ENCODE peak calls at places on chromosomes 6 and 20, in four cellular contexts. One of them, this sample, is unnamed.

GRCh38 chr6:52407467-52407866 is 12.7 kb upstream of the EFHC1 start:
- DNase-seq in GM12891: no peak
- DNase-seq in HL-60: peak; percentile 42
- DNase-seq in GM12878: no peak
- DNase-seq in this sample: peak; percentile 31

GRCh38 chr6:127570739-127571389 is 6.1 kb upstream of the C6orf58 start:
- DNase-seq in GM12891: no peak
- DNase-seq in HL-60: no peak
- DNase-seq in GM12878: no peak
- DNase-seq in this sample: no peak

GRCh38 chr6:117482240-117483003 is at the start of gene DCBLD1:
- DNase-seq in GM12891: peak; percentile 68
- DNase-seq in HL-60: peak; percentile 66
- DNase-seq in GM12878: no peak
- DNase-seq in this sample: peak; percentile 92

GRCh38 chr6:166009385-166010031 is 158.1 kb downstream of the TBXT start:
- DNase-seq in GM12891: no peak
- DNase-seq in HL-60: no peak
- DNase-seq in GM12878: no peak
- DNase-seq in this sample: no peak

GRCh38 chr6:170459451-170459850 is 93.7 kb downstream of the PSMB1 start:
- DNase-seq in GM12891: peak; percentile 54
- DNase-seq in HL-60: no peak
- DNase-seq in GM12878: peak; percentile 23
- DNase-seq in this sample: no peak

GRCh38 chr6:42704251-42704936 is 18.0 kb downstream of the PRPH2 start:
- DNase-seq in GM12891: no peak
- DNase-seq in HL-60: no peak
- DNase-seq in GM12878: no peak
- DNase-seq in this sample: no peak

GRCh38 chr6:144305985-144306384 is 20.9 kb downstream of the UTRN start:
- DNase-seq in GM12891: no peak
- DNase-seq in HL-60: no peak
- DNase-seq in GM12878: peak; percentile 30
- DNase-seq in this sample: no peak

GRCh38 chr6:138987299-138987642 is 782 bp downstream of the REPS1 start:
- DNase-seq in GM12891: no peak
- DNase-seq in HL-60: no peak
- DNase-seq in GM12878: no peak
- DNase-seq in this sample: no peak

GRCh38 chr6:56764081-56764566 is 121.4 kb upstream of the DST start:
- DNase-seq in GM12891: no peak
- DNase-seq in HL-60: peak; percentile 45
- DNase-seq in GM12878: peak; percentile 84
- DNase-seq in this sample: peak; percentile 7

GRCh38 chr6:1507251-1507650 is 102.5 kb upstream of the FOXC1 start:
- DNase-seq in GM12891: no peak
- DNase-seq in HL-60: no peak
- DNase-seq in GM12878: no peak
- DNase-seq in this sample: no peak

GRCh38 chr6:38638941-38639497 is 710 bp downstream of the BTBD9 start:
- DNase-seq in GM12891: peak; percentile 10
- DNase-seq in HL-60: peak; percentile 10
- DNase-seq in GM12878: no peak
- DNase-seq in this sample: no peak

GRCh38 chr6:106510090-106510970 is 119.0 kb downstream of the RTN4IP1 start:
- DNase-seq in GM12891: peak; percentile 44
- DNase-seq in HL-60: peak; percentile 95
- DNase-seq in GM12878: no peak
- DNase-seq in this sample: no peak

GRCh38 chr6:16182428-16182827 is 53.5 kb downstream of the MYLIP start:
- DNase-seq in GM12891: no peak
- DNase-seq in HL-60: no peak
- DNase-seq in GM12878: no peak
- DNase-seq in this sample: no peak

GRCh38 chr20:33732166-33732970 is 572 bp downstream of the ZNF341 start:
- DNase-seq in GM12891: peak; percentile 32
- DNase-seq in HL-60: peak; percentile 91
- DNase-seq in GM12878: peak; percentile 32
- DNase-seq in this sample: peak; percentile 92

GRCh38 chr6:66145867-66146266 is 438.8 kb upstream of the EYS start:
- DNase-seq in GM12891: no peak
- DNase-seq in HL-60: no peak
- DNase-seq in GM12878: no peak
- DNase-seq in this sample: no peak

GRCh38 chr20:64237316-64237715 is 18.2 kb upstream of the PCMTD2 start:
- DNase-seq in GM12891: no peak
- DNase-seq in HL-60: no peak
- DNase-seq in GM12878: no peak
- DNase-seq in this sample: no peak

GRCh38 chr6:56363796-56364195 is 116.4 kb upstream of the COL21A1 start:
- DNase-seq in GM12891: no peak
- DNase-seq in HL-60: no peak
- DNase-seq in GM12878: no peak
- DNase-seq in this sample: no peak

GRCh38 chr6:133591330-133591729 is 297.6 kb upstream of the TCF21 start:
- DNase-seq in GM12891: no peak
- DNase-seq in HL-60: no peak
- DNase-seq in GM12878: no peak
- DNase-seq in this sample: no peak

GRCh38 chr6:108432792-108433191 is 127.9 kb upstream of the FOXO3 start:
- DNase-seq in GM12891: no peak
- DNase-seq in HL-60: no peak
- DNase-seq in GM12878: no peak
- DNase-seq in this sample: no peak

GRCh38 chr20:37944456-37944981 is 41.6 kb downstream of the VSTM2L start:
- DNase-seq in GM12891: no peak
- DNase-seq in HL-60: no peak
- DNase-seq in GM12878: no peak
- DNase-seq in this sample: no peak

GRCh38 chr6:1670711-1671462 is 61.2 kb downstream of the FOXC1 start:
- DNase-seq in GM12891: no peak
- DNase-seq in HL-60: no peak
- DNase-seq in GM12878: peak; percentile 31
- DNase-seq in this sample: no peak

GRCh38 chr6:104325341-104326172 is 534.2 kb downstream of the HACE1 start:
- DNase-seq in GM12891: no peak
- DNase-seq in HL-60: no peak
- DNase-seq in GM12878: no peak
- DNase-seq in this sample: peak; percentile 13

GRCh38 chr20:5212897-5213296 is 86.1 kb downstream of the CDS2 start:
- DNase-seq in GM12891: no peak
- DNase-seq in HL-60: no peak
- DNase-seq in GM12878: no peak
- DNase-seq in this sample: no peak

GRCh38 chr20:19265646-19266374 is 53.4 kb downstream of the SLC24A3 start:
- DNase-seq in GM12891: no peak
- DNase-seq in HL-60: no peak
- DNase-seq in GM12878: no peak
- DNase-seq in this sample: peak; percentile 5

GRCh38 chr6:106574729-106575458 is 54.4 kb downstream of the RTN4IP1 start:
- DNase-seq in GM12891: no peak
- DNase-seq in HL-60: no peak
- DNase-seq in GM12878: no peak
- DNase-seq in this sample: peak; percentile 4

GRCh38 chr6:1103945-1104623 is 207.8 kb upstream of the FOXQ1 start:
- DNase-seq in GM12891: no peak
- DNase-seq in HL-60: no peak
- DNase-seq in GM12878: no peak
- DNase-seq in this sample: no peak

GRCh38 chr6:159043236-159043635 is 1.6 kb downstream of the TAGAP start:
- DNase-seq in GM12891: no peak
- DNase-seq in HL-60: no peak
- DNase-seq in GM12878: no peak
- DNase-seq in this sample: no peak

GRCh38 chr20:23023621-23024187 is 11.4 kb upstream of the SSTR4 start:
- DNase-seq in GM12891: no peak
- DNase-seq in HL-60: peak; percentile 25
- DNase-seq in GM12878: no peak
- DNase-seq in this sample: no peak

GRCh38 chr6:105681061-105681460 is 278.2 kb upstream of the PREP start:
- DNase-seq in GM12891: no peak
- DNase-seq in HL-60: no peak
- DNase-seq in GM12878: no peak
- DNase-seq in this sample: no peak

GRCh38 chr6:35146453-35146852 is 5.3 kb upstream of the TCP11 start:
- DNase-seq in GM12891: no peak
- DNase-seq in HL-60: peak; percentile 30
- DNase-seq in GM12878: no peak
- DNase-seq in this sample: peak; percentile 28

GRCh38 chr6:109966299-109966698 is 11.8 kb upstream of the GPR6 start:
- DNase-seq in GM12891: no peak
- DNase-seq in HL-60: no peak
- DNase-seq in GM12878: no peak
- DNase-seq in this sample: no peak

GRCh38 chr6:72406517-72406916 is 215.3 kb upstream of the KCNQ5 start:
- DNase-seq in GM12891: no peak
- DNase-seq in HL-60: no peak
- DNase-seq in GM12878: no peak
- DNase-seq in this sample: no peak

GRCh38 chr6:70274338-70274737 is 28.5 kb downstream of the COL9A1 start:
- DNase-seq in GM12891: no peak
- DNase-seq in HL-60: no peak
- DNase-seq in GM12878: no peak
- DNase-seq in this sample: no peak

GRCh38 chr20:13158339-13158738 is 62.7 kb upstream of the ISM1 start:
- DNase-seq in GM12891: no peak
- DNase-seq in HL-60: no peak
- DNase-seq in GM12878: no peak
- DNase-seq in this sample: no peak

DNA sequence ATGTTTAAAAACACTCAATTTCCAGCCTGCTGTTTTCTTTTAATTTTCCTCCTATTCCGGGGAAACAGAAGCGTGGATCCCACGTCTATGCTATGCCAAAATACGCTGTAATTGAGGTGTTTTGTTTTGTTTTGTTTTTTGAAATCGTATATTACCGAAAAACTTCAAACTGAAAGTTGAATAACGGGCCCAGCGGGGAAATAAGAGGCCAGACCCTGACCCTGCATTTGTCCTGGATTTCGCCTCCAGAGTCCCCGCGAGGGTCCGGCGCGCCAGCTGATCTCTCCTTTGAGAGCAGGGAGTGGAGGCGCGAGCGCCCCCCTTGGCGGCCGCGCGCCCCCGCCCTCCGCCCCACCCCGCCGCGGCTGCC is 335 bp upstream of the BMP2 start:
- DNase-seq in GM12891: no peak
- DNase-seq in HL-60: no peak
- DNase-seq in GM12878: no peak
- DNase-seq in this sample: no peak
- TF ChIP-seq SPI1 in GM12891: no peak
- TF ChIP-seq SPI1 in HL-60: no peak
- TF ChIP-seq SPI1 in GM12878: no peak
- TF ChIP-seq SPI1 in this sample: no peak

DNA sequence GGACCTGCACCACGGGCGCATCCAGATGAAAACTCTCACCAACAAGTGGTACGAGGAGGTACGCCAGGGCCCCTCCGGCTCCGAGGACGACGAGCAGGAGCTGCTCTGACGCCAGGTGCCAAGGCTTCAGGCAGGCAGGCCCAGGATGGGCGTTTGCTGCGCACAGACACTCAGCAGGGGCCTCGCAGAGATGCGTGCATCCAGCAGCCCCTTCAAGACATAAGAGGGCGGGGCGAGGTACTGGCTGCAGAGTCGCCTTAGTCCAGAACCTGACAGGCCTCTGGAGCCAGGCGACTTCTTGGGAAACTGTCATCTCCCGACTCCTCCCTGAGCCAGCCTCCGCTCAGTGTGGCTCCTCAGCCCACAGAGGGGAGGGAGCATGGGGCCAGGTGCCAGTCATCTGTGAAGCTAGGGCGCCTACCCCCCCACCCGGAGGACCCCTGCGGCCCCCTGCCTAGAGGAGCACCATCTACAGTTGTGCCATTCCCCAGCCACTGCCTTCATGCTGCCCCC is 27.4 kb downstream of the SPATA2 start:
- DNase-seq in GM12891: no peak
- DNase-seq in HL-60: no peak
- DNase-seq in GM12878: no peak
- DNase-seq in this sample: no peak
- TF ChIP-seq SPI1 in GM12891: no peak
- TF ChIP-seq SPI1 in HL-60: no peak
- TF ChIP-seq SPI1 in GM12878: no peak
- TF ChIP-seq SPI1 in this sample: no peak

GRCh38 chr6:6657085-6657819 is 68.7 kb downstream of the LY86 start:
- DNase-seq in GM12891: no peak
- DNase-seq in HL-60: no peak
- DNase-seq in GM12878: no peak
- DNase-seq in this sample: no peak
- TF ChIP-seq SPI1 in GM12891: no peak
- TF ChIP-seq SPI1 in HL-60: no peak
- TF ChIP-seq SPI1 in GM12878: no peak
- TF ChIP-seq SPI1 in this sample: no peak

GRCh38 chr6:75409286-75409685 is 84.3 kb downstream of the FILIP1 start:
- DNase-seq in GM12891: no peak
- DNase-seq in HL-60: no peak
- DNase-seq in GM12878: no peak
- DNase-seq in this sample: no peak
- TF ChIP-seq SPI1 in GM12891: no peak
- TF ChIP-seq SPI1 in HL-60: no peak
- TF ChIP-seq SPI1 in GM12878: no peak
- TF ChIP-seq SPI1 in this sample: no peak

GRCh38 chr6:7721654-7722053 is 4.2 kb upstream of the BMP6 start:
- DNase-seq in GM12891: no peak
- DNase-seq in HL-60: no peak
- DNase-seq in GM12878: no peak
- DNase-seq in this sample: no peak
- TF ChIP-seq SPI1 in GM12891: no peak
- TF ChIP-seq SPI1 in HL-60: no peak
- TF ChIP-seq SPI1 in GM12878: no peak
- TF ChIP-seq SPI1 in this sample: no peak

DNA sequence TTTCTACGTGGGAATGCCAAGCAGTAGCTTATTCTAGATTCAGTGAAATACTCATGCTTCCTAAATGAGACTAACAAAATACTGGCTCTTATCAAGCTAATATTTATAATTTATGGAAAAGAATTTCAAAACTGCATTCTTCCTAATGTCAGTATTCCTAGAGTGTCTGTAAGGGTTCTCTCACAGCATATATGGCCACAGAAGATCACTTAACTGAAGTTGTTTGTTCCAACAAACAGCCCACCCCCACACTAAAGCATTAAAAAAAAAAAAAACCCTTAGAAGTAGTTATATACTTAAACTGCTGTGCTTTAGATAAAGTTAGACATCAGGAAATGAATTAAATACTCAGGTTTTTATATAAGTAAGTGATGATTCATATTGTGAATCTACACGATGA is 247.7 kb upstream of the HSF2 start:
- DNase-seq in GM12891: no peak
- DNase-seq in HL-60: no peak
- DNase-seq in GM12878: no peak
- DNase-seq in this sample: no peak
- TF ChIP-seq SPI1 in GM12891: no peak
- TF ChIP-seq SPI1 in HL-60: no peak
- TF ChIP-seq SPI1 in GM12878: no peak
- TF ChIP-seq SPI1 in this sample: no peak